ENCODE peak calls at places on chromosomes 7 and 10, in six cellular contexts. S is endothelial cell; J is GM10248; G is B cell; L is CD8-positive, alpha-beta T cell; Y is kidney epithelial cell. O is an unnamed sample.

GRCh38 chr10:31353574-31353973 is 34.6 kb downstream of the ZEB1 start:
- DNase-seq in S (no peak), J (peak), G (no peak), L (no peak), Y (peak), O (no peak)

GRCh38 chr7:6171532-6172330 is 100.7 kb downstream of the CYTH3 start:
- DNase-seq in S (peak), J (no peak), G (no peak), L (no peak), Y (no peak), O (no peak)

GRCh38 chr10:78299861-78300453 is 266.3 kb downstream of the RPS24 start:
- DNase-seq in S (no peak), J (no peak), G (peak), L (no peak), Y (no peak), O (no peak)

GRCh38 chr10:114288424-114289095 is 49.5 kb downstream of the VWA2 start:
- DNase-seq in S (no peak), J (no peak), G (no peak), L (no peak), Y (no peak), O (no peak)

GRCh38 chr10:29356931-29357330 is 68.1 kb downstream of the LYZL1 start:
- DNase-seq in S (no peak), J (no peak), G (no peak), L (no peak), Y (peak), O (no peak)

GRCh38 chr7:91411062-91411461 is 146.8 kb downstream of the FZD1 start:
- DNase-seq in S (no peak), J (no peak), G (no peak), L (no peak), Y (no peak), O (no peak)

GRCh38 chr10:22481687-22482539 is 136.6 kb downstream of the SPAG6 start:
- DNase-seq in S (no peak), J (no peak), G (no peak), L (no peak), Y (no peak), O (no peak)

GRCh38 chr7:64871761-64872160 is 31.3 kb upstream of the ZNF273 start:
- DNase-seq in S (no peak), J (peak), G (no peak), L (peak), Y (no peak), O (no peak)

GRCh38 chr10:69789164-69789576 is 12.5 kb upstream of the COL13A1 start:
- DNase-seq in S (peak), J (no peak), G (no peak), L (no peak), Y (no peak), O (no peak)

GRCh38 chr7:636396-636795 is 90.1 kb upstream of the DNAAF5 start:
- DNase-seq in S (peak), J (no peak), G (peak), L (peak), Y (no peak), O (peak)

GRCh38 chr7:47979832-47980181 is 392 bp upstream of the HUS1 start:
- DNase-seq in S (no peak), J (no peak), G (no peak), L (no peak), Y (no peak), O (no peak)

GRCh38 chr7:47973739-47974138 is 5.7 kb downstream of the HUS1 start:
- DNase-seq in S (no peak), J (no peak), G (no peak), L (no peak), Y (no peak), O (no peak)

GRCh38 chr7:47978790-47979144 is 648 bp downstream of the HUS1 start:
- DNase-seq in S (no peak), J (no peak), G (no peak), L (no peak), Y (no peak), O (no peak)

GRCh38 chr7:47982610-47983009 is 3.2 kb upstream of the HUS1 start:
- DNase-seq in S (no peak), J (no peak), G (no peak), L (no peak), Y (no peak), O (no peak)

DNA sequence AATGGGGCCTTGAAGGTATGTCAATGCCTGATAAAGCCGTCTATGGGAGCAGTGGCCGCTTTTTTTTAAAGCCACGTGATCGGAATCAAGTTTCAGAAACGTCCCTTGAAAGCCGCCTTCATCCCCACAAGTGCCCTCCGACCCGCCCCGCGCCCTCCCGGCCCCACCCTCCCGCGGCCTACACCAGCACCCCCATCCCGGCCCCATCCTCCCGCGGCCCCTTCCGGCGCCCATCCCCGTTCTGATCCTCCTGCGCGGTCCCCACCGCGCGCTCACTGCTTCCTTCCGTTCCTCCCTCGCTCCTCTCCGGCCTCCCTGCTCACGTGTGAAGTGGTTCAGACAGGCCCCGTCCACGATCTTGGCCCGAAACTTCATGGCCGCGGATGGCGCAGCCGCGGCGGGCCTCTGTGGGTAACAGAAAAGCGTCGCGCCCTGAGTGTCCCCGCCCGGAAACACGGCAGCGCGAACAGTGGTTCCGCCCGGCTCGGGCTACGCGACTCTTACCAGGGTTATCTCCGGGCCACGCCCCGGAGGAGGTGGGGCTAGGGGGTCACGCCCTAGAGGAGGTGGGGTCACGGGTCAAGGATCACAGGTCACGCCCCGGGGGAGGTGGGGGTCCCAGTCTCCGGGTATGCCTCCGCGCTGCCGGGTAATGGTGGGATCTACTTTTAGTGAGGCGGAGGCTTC is at the start of gene HUS1:
- DNase-seq in S (peak), J (peak), G (peak), L (peak), Y (no peak), O (peak)
- TF ChIP-seq CTCF in S (no peak), J (no peak), G (no peak), L (no peak), Y (no peak), O (no peak)

DNA sequence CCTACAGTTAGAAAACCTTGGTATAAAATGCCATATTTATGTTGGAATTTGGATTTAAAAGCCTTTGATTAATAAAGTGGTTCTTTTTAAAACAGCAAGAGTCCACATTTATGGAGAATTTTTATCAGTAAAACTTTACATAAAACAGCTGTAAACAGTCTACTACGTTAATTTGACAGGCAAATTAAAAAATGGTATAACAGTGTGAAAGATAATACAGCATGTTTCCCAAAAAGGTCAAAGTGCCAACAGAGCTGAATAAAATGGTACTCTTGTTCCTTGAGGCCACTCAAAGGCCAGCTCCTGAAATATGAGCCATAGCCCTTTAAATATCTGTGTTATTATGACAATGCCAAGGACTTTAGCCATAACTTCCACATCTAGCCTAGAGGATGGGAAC is 165.8 kb downstream of the RNLS start:
- DNase-seq in S (no peak), J (no peak), G (no peak), L (no peak), Y (no peak), O (no peak)
- TF ChIP-seq CTCF in S (no peak), J (no peak), G (no peak), L (no peak), Y (no peak), O (no peak)

GRCh38 chr10:130686680-130687300 is 550.6 kb downstream of the GLRX3 start:
- DNase-seq in S (no peak), J (no peak), G (no peak), L (no peak), Y (no peak), O (no peak)
- TF ChIP-seq CTCF in S (no peak), J (no peak), G (no peak), L (no peak), Y (no peak), O (no peak)

GRCh38 chr10:18616337-18616736 is 35.0 kb downstream of the NSUN6 start:
- DNase-seq in S (no peak), J (no peak), G (no peak), L (no peak), Y (no peak), O (no peak)
- TF ChIP-seq CTCF in S (no peak), J (no peak), G (no peak), L (no peak), Y (no peak), O (no peak)

O was measured in natural killer cell.